ENCODE peak calls at places on chromosomes 3 and 15, in four cellular contexts. S is HepG2, L is heart left ventricle, B is body of pancreas. E is an unnamed sample.
A peak's percentile ranks its signal among the peaks of the same experiment; 100 is the strongest.

GRCh38 chr3:137642831-137643230 is 121.3 kb upstream of the SOX14 start:
- DNase-seq in S (no peak), L (no peak), B (peak; percentile 25), E (peak; percentile 16)

GRCh38 chr3:105365536-105366301 is 990 bp upstream of the ALCAM start:
- DNase-seq in S (no peak), L (no peak), B (peak; percentile 63), E (no peak)

GRCh38 chr3:129352650-129353588 is 74.2 kb downstream of the HMCES start:
- DNase-seq in S (no peak), L (peak; percentile 51), B (no peak), E (peak; percentile 49)

GRCh38 chr3:126546549-126547239 is 12.0 kb downstream of the C3orf22 start:
- DNase-seq in S (no peak), L (no peak), B (no peak), E (no peak)

GRCh38 chr3:66472313-66473134 is 28.3 kb downstream of the LRIG1 start:
- DNase-seq in S (no peak), L (no peak), B (no peak), E (no peak)

GRCh38 chr3:19937459-19938362 is 3.7 kb upstream of the EFHB start:
- DNase-seq in S (peak; percentile 40), L (no peak), B (no peak), E (no peak)

GRCh38 chr3:17047162-17047561 is 162.4 kb downstream of the PLCL2 start:
- DNase-seq in S (no peak), L (no peak), B (no peak), E (no peak)

GRCh38 chr3:99878005-99878404 is 60.3 kb downstream of the CMSS1 start:
- DNase-seq in S (peak; percentile 67), L (no peak), B (no peak), E (no peak)

GRCh38 chr3:144645300-144645699 is 673.7 kb downstream of the DIPK2A start:
- DNase-seq in S (no peak), L (no peak), B (no peak), E (no peak)

GRCh38 chr3:144638009-144638408 is 666.4 kb downstream of the DIPK2A start:
- DNase-seq in S (no peak), L (no peak), B (no peak), E (no peak)

DNA sequence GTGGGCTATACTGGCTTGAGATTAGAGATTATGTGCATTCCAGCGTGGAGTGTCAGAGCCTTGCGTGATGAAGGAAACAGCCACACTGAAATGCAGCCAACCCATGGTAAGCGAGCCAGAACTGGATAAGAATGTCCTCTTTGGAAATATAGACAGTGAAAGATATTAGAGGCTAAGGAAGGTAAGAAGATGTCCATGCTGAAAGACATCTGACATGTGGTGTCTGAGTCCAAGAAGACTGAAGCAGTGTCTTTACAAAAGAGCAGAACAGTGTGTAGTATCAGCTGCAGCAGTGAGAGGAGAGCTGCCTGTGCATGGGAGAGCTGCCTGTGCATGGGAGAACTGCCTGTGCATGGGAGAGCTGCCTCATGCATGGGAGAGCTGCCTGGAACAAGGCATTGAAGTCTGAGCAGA is 672.2 kb downstream of the DIPK2A start:
- DNase-seq in S (no peak), L (no peak), B (no peak), E (no peak)
- TF ChIP-seq POLR2A in S (no peak), L (no peak), B (no peak), E (no peak)

GRCh38 chr3:171427771-171428320 is 32.4 kb downstream of the TNIK start:
- DNase-seq in S (no peak), L (no peak), B (no peak), E (no peak)
- H3K4me3 ChIP-seq in S (no peak overlapping the region), L (no peak overlapping the region), B (no peak overlapping the region), E (no peak overlapping the region)

GRCh38 chr3:187012609-187013051 is 82.3 kb downstream of the ST6GAL1 start:
- DNase-seq in S (no peak), L (no peak), B (no peak), E (no peak)

GRCh38 chr3:187015903-187016638 is 85.7 kb downstream of the ST6GAL1 start:
- DNase-seq in S (no peak), L (no peak), B (no peak), E (no peak)

GRCh38 chr3:187016639-187017345 is 86.5 kb downstream of the ST6GAL1 start:
- DNase-seq in S (peak; percentile 53), L (no peak), B (no peak), E (no peak)

GRCh38 chr3:187013080-187013838 is 82.9 kb downstream of the ST6GAL1 start:
- DNase-seq in S (no peak), L (no peak), B (no peak), E (no peak)

GRCh38 chr3:187014417-187014864 is 84.1 kb downstream of the ST6GAL1 start:
- DNase-seq in S (no peak), L (no peak), B (no peak), E (no peak)
- TF ChIP-seq POLR2A in S (no peak), L (no peak), B (no peak), E (no peak)

GRCh38 chr3:169238562-169238961 is 424.9 kb downstream of the MECOM start:
- DNase-seq in S (no peak), L (no peak), B (no peak), E (no peak)

GRCh38 chr3:169239756-169240155 is 423.8 kb downstream of the MECOM start:
- DNase-seq in S (no peak), L (no peak), B (no peak), E (no peak)

GRCh38 chr3:169236662-169237174 is 426.8 kb downstream of the MECOM start:
- DNase-seq in S (no peak), L (no peak), B (no peak), E (no peak)

GRCh38 chr3:169234595-169234994 is 428.9 kb downstream of the MECOM start:
- DNase-seq in S (no peak), L (no peak), B (no peak), E (no peak)

DNA sequence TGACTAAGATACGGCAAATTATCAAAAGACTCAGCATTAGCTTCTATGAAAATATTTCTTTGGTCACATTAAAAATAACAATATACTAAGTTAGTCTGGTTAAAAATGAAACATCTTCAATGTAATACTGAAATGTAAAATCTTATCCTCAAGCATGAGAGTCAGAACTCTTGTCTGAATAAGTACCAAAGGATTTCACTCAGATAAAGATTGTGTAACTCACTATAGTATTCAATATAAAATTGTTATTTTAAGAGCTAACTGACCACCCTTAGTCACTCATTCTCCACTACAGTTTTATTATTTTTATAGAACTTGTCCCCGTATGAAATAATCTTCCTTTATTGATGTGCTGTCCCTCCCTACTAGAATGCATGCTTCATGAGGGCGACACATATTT is 426.3 kb downstream of the MECOM start:
- DNase-seq in S (no peak), L (no peak), B (no peak), E (no peak)
- H3K4me3 ChIP-seq in S (no peak overlapping the region), L (no peak overlapping the region), B (no peak overlapping the region), E (no peak overlapping the region)

GRCh38 chr3:177451277-177451880 is 254.1 kb upstream of the TBL1XR1 start:
- DNase-seq in S (peak; percentile 59), L (no peak), B (no peak), E (no peak)

GRCh38 chr3:177445591-177445990 is 248.3 kb upstream of the TBL1XR1 start:
- DNase-seq in S (no peak), L (no peak), B (no peak), E (no peak)

GRCh38 chr3:177446160-177446559 is 248.9 kb upstream of the TBL1XR1 start:
- DNase-seq in S (no peak), L (no peak), B (no peak), E (no peak)

GRCh38 chr3:177448987-177449975 is 252.0 kb upstream of the TBL1XR1 start:
- DNase-seq in S (peak; percentile 58), L (no peak), B (no peak), E (no peak)

DNA sequence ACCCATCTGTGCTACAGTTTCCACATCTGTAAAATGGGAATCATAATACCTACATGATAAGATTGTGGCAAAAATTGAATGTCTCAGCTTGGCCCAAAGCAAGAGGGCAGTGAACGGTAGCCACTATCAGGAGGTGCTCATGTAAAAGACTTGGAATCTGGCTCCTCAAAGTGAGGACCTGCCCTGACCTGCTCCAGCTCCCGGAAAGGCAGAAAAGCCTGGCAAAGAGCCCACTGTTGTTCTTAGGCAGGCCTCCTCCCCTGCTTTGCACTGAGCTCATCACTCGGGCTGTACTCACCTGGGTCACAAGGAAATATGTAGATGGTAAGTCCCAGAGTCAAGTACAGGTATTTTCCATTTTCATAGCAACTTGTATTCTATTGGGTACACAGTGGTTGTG is 250.7 kb upstream of the TBL1XR1 start:
- DNase-seq in S (no peak), L (no peak), B (peak; percentile 76), E (no peak)
- TF ChIP-seq POLR2A in S (no peak), L (no peak), B (no peak), E (no peak)

DNA sequence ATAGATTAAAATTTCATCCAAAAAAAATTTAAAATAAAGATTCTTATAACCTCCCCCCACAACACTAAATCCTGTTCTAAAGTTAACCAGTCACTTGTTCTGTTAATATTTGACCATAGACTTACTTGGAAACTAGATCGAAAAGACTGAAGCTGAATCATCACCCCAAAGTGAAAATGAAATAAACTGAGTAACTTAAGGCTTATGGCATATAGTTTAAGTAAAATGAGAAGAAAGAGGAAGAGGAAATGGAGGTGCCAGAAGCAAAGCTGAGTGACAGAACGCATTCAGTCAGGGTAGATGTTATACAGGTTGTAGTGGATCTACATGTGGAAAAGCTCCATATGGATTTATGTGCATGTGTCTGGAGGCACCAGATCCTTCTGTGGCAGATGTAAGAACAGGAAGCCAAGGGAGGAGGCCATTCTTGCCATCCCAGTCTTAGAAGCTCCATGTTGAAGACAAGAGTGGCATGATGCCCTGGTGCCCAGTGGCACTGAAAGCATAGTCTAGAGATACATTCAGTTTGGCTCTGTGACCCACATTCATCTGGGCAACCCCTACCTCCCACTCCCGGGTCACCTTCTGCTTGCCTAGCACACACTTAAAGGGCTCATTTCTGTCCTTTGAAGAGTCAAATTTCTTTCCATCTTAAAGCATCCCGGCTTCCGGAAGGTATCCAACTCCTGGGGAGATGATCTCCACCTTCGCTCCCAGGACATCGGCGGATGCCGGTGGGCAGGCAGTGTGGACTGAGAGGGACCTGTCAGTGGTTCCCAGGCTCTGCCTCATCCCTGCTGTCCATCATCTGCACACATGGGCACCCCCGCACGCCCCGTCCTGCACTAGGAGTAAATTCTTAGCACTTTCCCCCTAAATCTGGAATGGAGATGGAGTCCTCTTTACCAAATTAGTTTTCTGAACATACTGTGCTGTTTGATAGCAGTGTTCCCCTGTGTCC is 90.8 kb downstream of the NEO1 start:
- DNase-seq in S (no peak), L (no peak), B (no peak), E (no peak)
- H3K4me3 ChIP-seq in S (no peak overlapping the region), L (no peak overlapping the region), B (no peak overlapping the region), E (no peak overlapping the region)

DNA sequence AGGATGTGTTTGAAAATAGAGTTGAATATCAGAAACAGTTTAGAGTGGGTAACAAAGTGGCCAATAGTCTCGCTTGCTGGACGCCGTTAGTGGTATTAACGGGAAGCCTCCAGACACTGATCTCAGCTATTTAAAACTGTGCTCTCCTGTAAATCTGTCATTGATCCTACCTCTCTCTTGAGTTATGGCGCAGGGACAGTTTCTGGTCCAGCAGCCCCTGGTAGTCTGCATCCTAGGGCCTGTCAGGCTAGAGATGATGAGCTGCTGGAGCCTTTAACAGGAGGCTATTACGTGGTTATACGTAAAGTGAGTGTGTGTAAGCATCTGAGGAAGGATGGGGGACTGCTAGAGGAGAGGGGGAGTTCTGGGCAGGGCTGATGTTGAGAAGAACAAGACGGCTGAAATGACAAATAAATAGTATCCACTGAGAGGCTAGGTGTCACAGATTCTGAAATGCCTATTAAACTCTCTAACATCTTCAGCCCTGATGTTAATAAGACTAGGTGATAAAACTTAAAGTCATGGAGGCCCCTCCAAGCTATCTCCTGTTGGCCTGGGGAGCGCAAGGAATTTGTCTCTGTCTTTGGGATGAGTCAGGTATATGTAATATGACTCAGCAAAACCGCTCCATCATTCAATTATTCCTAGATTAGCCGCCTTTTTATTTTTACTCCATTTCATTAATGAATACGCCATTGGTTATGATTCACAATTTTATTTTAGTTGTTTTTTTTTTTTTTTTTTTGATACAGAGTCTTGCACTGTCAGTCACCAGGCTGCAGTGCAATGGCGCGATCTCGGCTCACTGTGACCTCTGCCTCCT is 155.7 kb downstream of the GREM1 start:
- DNase-seq in S (no peak), L (no peak), B (no peak), E (no peak)
- TF ChIP-seq POLR2A in S (no peak), L (no peak), B (no peak), E (no peak)

GRCh38 chr3:125121246-125122010 is 65.6 kb upstream of the HEG1 start:
- DNase-seq in S (no peak), L (no peak), B (no peak), E (no peak)
- H3K4me3 ChIP-seq in S (no peak overlapping the region), L (no peak overlapping the region), B (no peak overlapping the region), E (no peak overlapping the region)

E was measured in testis.